ENCODE peak calls at places on chromosomes 6 and 20, in four cellular contexts. Z is CD8-positive, alpha-beta T cell; H is fibroblast of pulmonary artery; U is stimulated activated CD8-positive, alpha-beta memory T cell treated with anti-CD3 and anti-CD28 coated beads, Interleukin-7, amount 100 ng/mL, for 4 hours. X is an unnamed sample.

GRCh38 chr6:133966654-133967300 is 13.8 kb downstream of the TBPL1 start:
- DNase-seq in Z (no peak), H (no peak), U (no peak), X (no peak)

GRCh38 chr20:62606551-62607201 is 35.6 kb upstream of the SLCO4A1 start:
- DNase-seq in Z (no peak), H (peak; percentile 25), U (no peak), X (no peak)

GRCh38 chr6:156701961-156702360 is 75.2 kb upstream of the ARID1B start:
- DNase-seq in Z (no peak), H (no peak), U (no peak), X (no peak)

GRCh38 chr20:50277064-50277415 is 86.4 kb downstream of the CEBPB start:
- DNase-seq in Z (no peak), H (no peak), U (no peak), X (no peak)

GRCh38 chr6:38262041-38262440 is 377.7 kb downstream of the BTBD9 start:
- DNase-seq in Z (no peak), H (peak; percentile 74), U (no peak), X (peak; percentile 71)

GRCh38 chr20:63225082-63225454 is 9.1 kb upstream of the YTHDF1 start:
- DNase-seq in Z (no peak), H (no peak), U (no peak), X (no peak)

GRCh38 chr6:46476301-46476700 is 14.9 kb downstream of the RCAN2 start:
- DNase-seq in Z (no peak), H (no peak), U (no peak), X (no peak)

GRCh38 chr6:136201735-136202134 is 48.4 kb downstream of the MTFR2 start:
- DNase-seq in Z (no peak), H (no peak), U (no peak), X (no peak)

GRCh38 chr6:51949451-51949850 is 138.0 kb downstream of the PKHD1 start:
- DNase-seq in Z (no peak), H (no peak), U (no peak), X (no peak)

X was measured in AG04450.